ENCODE peak calls at places on chromosome 1, in ten cellular contexts. One of them, this sample, is unnamed.

GRCh38 chr1:234899041-234899787 is 229.4 kb downstream of the TOMM20 start:
- DNase-seq in progenitor cell of endocrine pancreas: no peak
- DNase-seq in heart left ventricle: no peak
- DNase-seq in bronchial epithelial cell: peak
- DNase-seq in foreskin fibroblast: peak
- DNase-seq in cardiac muscle cell: peak
- DNase-seq in type B pancreatic cell: no peak
- DNase-seq in breast epithelium: no peak
- DNase-seq in thoracic aorta: no peak
- DNase-seq in heart right ventricle: peak
- DNase-seq in this sample: no peak

GRCh38 chr1:197399691-197400521 is 131.9 kb downstream of the CRB1 start:
- DNase-seq in progenitor cell of endocrine pancreas: no peak
- DNase-seq in heart left ventricle: no peak
- DNase-seq in bronchial epithelial cell: peak
- DNase-seq in foreskin fibroblast: peak
- DNase-seq in cardiac muscle cell: peak
- DNase-seq in type B pancreatic cell: no peak
- DNase-seq in breast epithelium: no peak
- DNase-seq in thoracic aorta: no peak
- DNase-seq in heart right ventricle: no peak
- DNase-seq in this sample: no peak

GRCh38 chr1:201358596-201358995 is 18.9 kb downstream of the TNNT2 start:
- DNase-seq in progenitor cell of endocrine pancreas: no peak
- DNase-seq in heart left ventricle: peak
- DNase-seq in bronchial epithelial cell: peak
- DNase-seq in foreskin fibroblast: peak
- DNase-seq in cardiac muscle cell: peak
- DNase-seq in type B pancreatic cell: no peak
- DNase-seq in breast epithelium: no peak
- DNase-seq in thoracic aorta: no peak
- DNase-seq in heart right ventricle: no peak
- DNase-seq in this sample: no peak

GRCh38 chr1:147625274-147625986 is 44.9 kb downstream of the ACP6 start:
- DNase-seq in progenitor cell of endocrine pancreas: no peak
- DNase-seq in heart left ventricle: no peak
- DNase-seq in bronchial epithelial cell: no peak
- DNase-seq in foreskin fibroblast: no peak
- DNase-seq in cardiac muscle cell: no peak
- DNase-seq in type B pancreatic cell: no peak
- DNase-seq in breast epithelium: no peak
- DNase-seq in thoracic aorta: no peak
- DNase-seq in heart right ventricle: no peak
- DNase-seq in this sample: no peak

GRCh38 chr1:62391369-62391971 is 45.4 kb upstream of the USP1 start:
- DNase-seq in progenitor cell of endocrine pancreas: no peak
- DNase-seq in heart left ventricle: no peak
- DNase-seq in bronchial epithelial cell: peak
- DNase-seq in foreskin fibroblast: no peak
- DNase-seq in cardiac muscle cell: peak
- DNase-seq in type B pancreatic cell: no peak
- DNase-seq in breast epithelium: no peak
- DNase-seq in thoracic aorta: no peak
- DNase-seq in heart right ventricle: no peak
- DNase-seq in this sample: no peak

GRCh38 chr1:54517536-54517935 is 30.5 kb upstream of the ACOT11 start:
- DNase-seq in progenitor cell of endocrine pancreas: no peak
- DNase-seq in heart left ventricle: no peak
- DNase-seq in bronchial epithelial cell: no peak
- DNase-seq in foreskin fibroblast: no peak
- DNase-seq in cardiac muscle cell: no peak
- DNase-seq in type B pancreatic cell: no peak
- DNase-seq in breast epithelium: no peak
- DNase-seq in thoracic aorta: no peak
- DNase-seq in heart right ventricle: no peak
- DNase-seq in this sample: no peak

GRCh38 chr1:10179751-10180150 is 30.6 kb upstream of the KIF1B start:
- DNase-seq in progenitor cell of endocrine pancreas: no peak
- DNase-seq in heart left ventricle: no peak
- DNase-seq in bronchial epithelial cell: no peak
- DNase-seq in foreskin fibroblast: no peak
- DNase-seq in cardiac muscle cell: no peak
- DNase-seq in type B pancreatic cell: no peak
- DNase-seq in breast epithelium: no peak
- DNase-seq in thoracic aorta: no peak
- DNase-seq in heart right ventricle: no peak
- DNase-seq in this sample: no peak

GRCh38 chr1:223244366-223245103 is 101.5 kb upstream of the TLR5 start:
- DNase-seq in progenitor cell of endocrine pancreas: no peak
- DNase-seq in heart left ventricle: no peak
- DNase-seq in bronchial epithelial cell: no peak
- DNase-seq in foreskin fibroblast: no peak
- DNase-seq in cardiac muscle cell: no peak
- DNase-seq in type B pancreatic cell: no peak
- DNase-seq in breast epithelium: no peak
- DNase-seq in thoracic aorta: no peak
- DNase-seq in heart right ventricle: no peak
- DNase-seq in this sample: no peak

GRCh38 chr1:159853417-159853816 is 9.0 kb downstream of the VSIG8 start:
- DNase-seq in progenitor cell of endocrine pancreas: no peak
- DNase-seq in heart left ventricle: no peak
- DNase-seq in bronchial epithelial cell: no peak
- DNase-seq in foreskin fibroblast: no peak
- DNase-seq in cardiac muscle cell: no peak
- DNase-seq in type B pancreatic cell: no peak
- DNase-seq in breast epithelium: no peak
- DNase-seq in thoracic aorta: no peak
- DNase-seq in heart right ventricle: no peak
- DNase-seq in this sample: no peak

GRCh38 chr1:159856576-159856975 is 5.9 kb downstream of the VSIG8 start:
- DNase-seq in progenitor cell of endocrine pancreas: no peak
- DNase-seq in heart left ventricle: no peak
- DNase-seq in bronchial epithelial cell: peak
- DNase-seq in foreskin fibroblast: no peak
- DNase-seq in cardiac muscle cell: no peak
- DNase-seq in type B pancreatic cell: no peak
- DNase-seq in breast epithelium: no peak
- DNase-seq in thoracic aorta: no peak
- DNase-seq in heart right ventricle: no peak
- DNase-seq in this sample: no peak

GRCh38 chr1:159855709-159856108 is 6.7 kb downstream of the VSIG8 start:
- DNase-seq in progenitor cell of endocrine pancreas: no peak
- DNase-seq in heart left ventricle: no peak
- DNase-seq in bronchial epithelial cell: no peak
- DNase-seq in foreskin fibroblast: no peak
- DNase-seq in cardiac muscle cell: no peak
- DNase-seq in type B pancreatic cell: no peak
- DNase-seq in breast epithelium: no peak
- DNase-seq in thoracic aorta: no peak
- DNase-seq in heart right ventricle: no peak
- DNase-seq in this sample: no peak

GRCh38 chr1:159854101-159854692 is 8.3 kb downstream of the VSIG8 start:
- DNase-seq in progenitor cell of endocrine pancreas: no peak
- DNase-seq in heart left ventricle: peak
- DNase-seq in bronchial epithelial cell: no peak
- DNase-seq in foreskin fibroblast: peak
- DNase-seq in cardiac muscle cell: peak
- DNase-seq in type B pancreatic cell: no peak
- DNase-seq in breast epithelium: peak
- DNase-seq in thoracic aorta: peak
- DNase-seq in heart right ventricle: peak
- DNase-seq in this sample: no peak

DNA sequence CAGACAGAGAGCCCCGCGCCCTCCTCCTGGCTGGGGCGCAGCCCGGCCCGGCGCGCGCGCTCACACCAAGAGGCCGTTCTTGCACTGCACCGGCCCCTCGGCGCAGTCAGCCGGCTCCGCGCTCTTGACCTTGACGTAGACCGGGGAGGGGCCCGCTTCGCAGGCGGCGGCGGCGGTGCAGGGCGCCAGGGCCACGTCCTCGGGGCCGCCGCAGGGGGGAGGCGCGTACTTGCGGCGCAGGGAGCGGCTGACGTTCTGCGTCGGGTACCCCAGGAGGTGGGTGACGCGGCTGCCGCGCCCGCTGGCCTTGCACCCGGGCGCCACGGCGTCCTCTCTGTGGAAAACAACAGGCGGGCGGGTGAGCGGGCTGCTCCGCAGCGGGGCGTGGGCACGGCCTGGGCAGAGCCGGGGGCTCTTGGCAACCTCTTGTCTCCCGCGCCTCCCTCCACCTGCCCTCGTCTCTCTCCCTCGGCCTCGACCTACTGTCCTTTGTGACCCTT is 7.7 kb downstream of the VSIG8 start:
- DNase-seq in progenitor cell of endocrine pancreas: peak
- DNase-seq in heart left ventricle: peak
- DNase-seq in bronchial epithelial cell: peak
- DNase-seq in foreskin fibroblast: peak
- DNase-seq in cardiac muscle cell: peak
- DNase-seq in type B pancreatic cell: peak
- DNase-seq in breast epithelium: peak
- DNase-seq in thoracic aorta: peak
- DNase-seq in heart right ventricle: peak
- DNase-seq in this sample: peak
- TF ChIP-seq CTCF in progenitor cell of endocrine pancreas: peak
- TF ChIP-seq CTCF in heart left ventricle: peak
- TF ChIP-seq CTCF in bronchial epithelial cell: no peak
- TF ChIP-seq CTCF in foreskin fibroblast: no peak
- TF ChIP-seq CTCF in cardiac muscle cell: no peak
- TF ChIP-seq CTCF in type B pancreatic cell: peak
- TF ChIP-seq CTCF in breast epithelium: peak
- TF ChIP-seq CTCF in thoracic aorta: peak
- TF ChIP-seq CTCF in heart right ventricle: no peak
- TF ChIP-seq CTCF in this sample: no peak

GRCh38 chr1:7573481-7573880 is 197.6 kb upstream of the VAMP3 start:
- DNase-seq in progenitor cell of endocrine pancreas: no peak
- DNase-seq in heart left ventricle: no peak
- DNase-seq in bronchial epithelial cell: no peak
- DNase-seq in foreskin fibroblast: no peak
- DNase-seq in cardiac muscle cell: no peak
- DNase-seq in type B pancreatic cell: no peak
- DNase-seq in breast epithelium: no peak
- DNase-seq in thoracic aorta: no peak
- DNase-seq in heart right ventricle: no peak
- DNase-seq in this sample: no peak

GRCh38 chr1:7574121-7575040 is 196.7 kb upstream of the VAMP3 start:
- DNase-seq in progenitor cell of endocrine pancreas: no peak
- DNase-seq in heart left ventricle: no peak
- DNase-seq in bronchial epithelial cell: no peak
- DNase-seq in foreskin fibroblast: no peak
- DNase-seq in cardiac muscle cell: no peak
- DNase-seq in type B pancreatic cell: no peak
- DNase-seq in breast epithelium: peak
- DNase-seq in thoracic aorta: no peak
- DNase-seq in heart right ventricle: no peak
- DNase-seq in this sample: no peak

GRCh38 chr1:7575041-7575400 is 196.1 kb upstream of the VAMP3 start:
- DNase-seq in progenitor cell of endocrine pancreas: no peak
- DNase-seq in heart left ventricle: no peak
- DNase-seq in bronchial epithelial cell: no peak
- DNase-seq in foreskin fibroblast: no peak
- DNase-seq in cardiac muscle cell: no peak
- DNase-seq in type B pancreatic cell: no peak
- DNase-seq in breast epithelium: no peak
- DNase-seq in thoracic aorta: no peak
- DNase-seq in heart right ventricle: no peak
- DNase-seq in this sample: no peak

GRCh38 chr1:7570311-7570710 is 200.8 kb upstream of the VAMP3 start:
- DNase-seq in progenitor cell of endocrine pancreas: no peak
- DNase-seq in heart left ventricle: peak
- DNase-seq in bronchial epithelial cell: peak
- DNase-seq in foreskin fibroblast: no peak
- DNase-seq in cardiac muscle cell: no peak
- DNase-seq in type B pancreatic cell: no peak
- DNase-seq in breast epithelium: no peak
- DNase-seq in thoracic aorta: no peak
- DNase-seq in heart right ventricle: no peak
- DNase-seq in this sample: no peak

GRCh38 chr1:7572654-7573152 is 198.4 kb upstream of the VAMP3 start:
- DNase-seq in progenitor cell of endocrine pancreas: no peak
- DNase-seq in heart left ventricle: no peak
- DNase-seq in bronchial epithelial cell: peak
- DNase-seq in foreskin fibroblast: no peak
- DNase-seq in cardiac muscle cell: no peak
- DNase-seq in type B pancreatic cell: no peak
- DNase-seq in breast epithelium: no peak
- DNase-seq in thoracic aorta: no peak
- DNase-seq in heart right ventricle: no peak
- DNase-seq in this sample: no peak
- TF ChIP-seq CTCF in progenitor cell of endocrine pancreas: no peak
- TF ChIP-seq CTCF in heart left ventricle: no peak
- TF ChIP-seq CTCF in bronchial epithelial cell: no peak
- TF ChIP-seq CTCF in foreskin fibroblast: no peak
- TF ChIP-seq CTCF in cardiac muscle cell: no peak
- TF ChIP-seq CTCF in type B pancreatic cell: no peak
- TF ChIP-seq CTCF in breast epithelium: no peak
- TF ChIP-seq CTCF in thoracic aorta: no peak
- TF ChIP-seq CTCF in heart right ventricle: no peak
- TF ChIP-seq CTCF in this sample: no peak

GRCh38 chr1:230376296-230376695 is 49.8 kb downstream of the PGBD5 start:
- DNase-seq in progenitor cell of endocrine pancreas: no peak
- DNase-seq in heart left ventricle: no peak
- DNase-seq in bronchial epithelial cell: no peak
- DNase-seq in foreskin fibroblast: no peak
- DNase-seq in cardiac muscle cell: no peak
- DNase-seq in type B pancreatic cell: no peak
- DNase-seq in breast epithelium: no peak
- DNase-seq in thoracic aorta: no peak
- DNase-seq in heart right ventricle: no peak
- DNase-seq in this sample: no peak
- TF ChIP-seq CTCF in progenitor cell of endocrine pancreas: no peak
- TF ChIP-seq CTCF in heart left ventricle: no peak
- TF ChIP-seq CTCF in bronchial epithelial cell: no peak
- TF ChIP-seq CTCF in foreskin fibroblast: no peak
- TF ChIP-seq CTCF in cardiac muscle cell: no peak
- TF ChIP-seq CTCF in type B pancreatic cell: no peak
- TF ChIP-seq CTCF in breast epithelium: no peak
- TF ChIP-seq CTCF in thoracic aorta: no peak
- TF ChIP-seq CTCF in heart right ventricle: no peak
- TF ChIP-seq CTCF in this sample: no peak

DNA sequence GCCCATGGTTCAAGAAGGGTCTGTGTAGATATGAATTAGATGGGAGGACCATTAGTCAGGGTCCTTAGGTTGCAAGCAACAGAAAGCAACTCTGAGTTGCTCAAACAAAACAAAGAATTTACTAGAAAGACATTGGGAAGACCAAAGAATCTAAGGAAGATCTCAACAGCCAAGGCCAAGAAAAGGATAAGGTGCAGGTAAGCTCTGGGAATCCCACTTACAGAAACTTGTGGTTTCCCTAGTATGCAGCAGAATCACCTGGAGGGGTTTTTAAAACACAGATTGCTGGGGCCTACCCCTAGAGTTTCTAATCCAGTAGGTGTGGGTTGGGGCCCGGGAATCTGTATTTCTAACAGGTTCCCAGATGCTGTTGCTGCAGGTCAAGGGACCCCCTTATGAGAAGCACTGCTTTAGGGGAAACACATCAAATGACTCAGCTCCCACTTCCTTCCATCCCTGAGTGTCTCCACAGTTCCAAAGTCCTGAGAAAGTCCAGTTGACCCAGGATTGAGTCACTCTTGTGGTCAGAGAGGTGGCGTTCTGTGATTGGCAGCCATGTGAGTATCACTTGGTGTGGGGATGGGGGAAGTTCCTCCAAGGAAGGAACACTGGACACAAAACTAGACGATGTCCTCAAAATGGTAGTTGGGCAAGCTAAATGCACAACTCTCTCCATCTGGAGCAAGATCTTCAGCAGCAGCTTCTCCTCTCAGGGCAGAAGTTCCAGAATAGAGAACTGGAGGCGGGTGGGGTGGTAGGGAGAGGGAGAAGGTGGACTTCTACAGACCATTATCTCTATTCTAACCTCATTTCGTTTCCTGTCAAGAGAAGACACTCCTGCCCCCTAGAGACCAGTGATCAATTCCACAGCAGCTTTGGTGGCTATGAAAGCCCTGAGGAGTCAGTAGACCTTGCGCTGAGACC is 24.2 kb upstream of the EYA3 start:
- DNase-seq in progenitor cell of endocrine pancreas: no peak
- DNase-seq in heart left ventricle: no peak
- DNase-seq in bronchial epithelial cell: peak
- DNase-seq in foreskin fibroblast: peak
- DNase-seq in cardiac muscle cell: peak
- DNase-seq in type B pancreatic cell: no peak
- DNase-seq in breast epithelium: no peak
- DNase-seq in thoracic aorta: peak
- DNase-seq in heart right ventricle: peak
- DNase-seq in this sample: no peak
- TF ChIP-seq CTCF in progenitor cell of endocrine pancreas: no peak
- TF ChIP-seq CTCF in heart left ventricle: no peak
- TF ChIP-seq CTCF in bronchial epithelial cell: no peak
- TF ChIP-seq CTCF in foreskin fibroblast: no peak
- TF ChIP-seq CTCF in cardiac muscle cell: peak
- TF ChIP-seq CTCF in type B pancreatic cell: peak
- TF ChIP-seq CTCF in breast epithelium: no peak
- TF ChIP-seq CTCF in thoracic aorta: no peak
- TF ChIP-seq CTCF in heart right ventricle: no peak
- TF ChIP-seq CTCF in this sample: no peak